ENCODE peak calls at places on chromosomes 5 and 9, in six cellular contexts. Y, A, P, N, V and H are unnamed samples.

GRCh38 chr9:137971477-137972138 is 94.0 kb downstream of the CACNA1B start:
- DNase-seq in Y (no peak), A (no peak), P (no peak), N (no peak), V (peak; percentile 41), H (no peak)

GRCh38 chr5:17910318-17910717 is 276.1 kb downstream of the TAF11L14 start:
- DNase-seq in Y (no peak), A (no peak), P (peak; percentile 60), N (no peak), V (no peak), H (no peak)

GRCh38 chr5:1137567-1138444 is 25.9 kb upstream of the SLC12A7 start:
- DNase-seq in Y (peak; percentile 53), A (no peak), P (no peak), N (no peak), V (no peak), H (no peak)

GRCh38 chr9:28435456-28435855 is 862.2 kb upstream of the C9orf72 start:
- DNase-seq in Y (no peak), A (no peak), P (no peak), N (no peak), V (no peak), H (no peak)

GRCh38 chr9:86983260-86984255 is 36.3 kb upstream of the GAS1 start:
- DNase-seq in Y (peak; percentile 20), A (no peak), P (no peak), N (peak; percentile 4), V (no peak), H (no peak)

GRCh38 chr5:73230264-73231244 is 57.6 kb downstream of the TMEM174 start:
- DNase-seq in Y (no peak), A (no peak), P (no peak), N (no peak), V (no peak), H (no peak)

GRCh38 chr9:94922691-94923107 is 196.2 kb downstream of the AOPEP start:
- DNase-seq in Y (no peak), A (no peak), P (no peak), N (no peak), V (no peak), H (no peak)

GRCh38 chr9:4836676-4837075 is 43.9 kb downstream of the RCL1 start:
- DNase-seq in Y (no peak), A (no peak), P (no peak), N (no peak), V (no peak), H (no peak)

GRCh38 chr5:157731272-157732129 is at the start of gene THG1L:
- DNase-seq in Y (peak; percentile 99), A (peak; percentile 99), P (peak; percentile 89), N (peak; percentile 97), V (peak; percentile 99), H (peak; percentile 97)

GRCh38 chr5:2415678-2416077 is 335.8 kb downstream of the IRX2 start:
- DNase-seq in Y (no peak), A (no peak), P (no peak), N (no peak), V (no peak), H (no peak)

GRCh38 chr5:141149812-141150211 is at the start of gene PCDHB6:
- DNase-seq in Y (no peak), A (peak; percentile 66), P (no peak), N (no peak), V (no peak), H (peak; percentile 43)

GRCh38 chr9:107691649-107692048 is 202.1 kb upstream of the KLF4 start:
- DNase-seq in Y (no peak), A (no peak), P (no peak), N (no peak), V (no peak), H (no peak)

GRCh38 chr5:34499001-34499734 is 157.0 kb upstream of the RAI14 start:
- DNase-seq in Y (peak; percentile 27), A (no peak), P (peak; percentile 8), N (no peak), V (no peak), H (no peak)

GRCh38 chr5:144191998-144192397 is 21.3 kb downstream of the KCTD16 start:
- DNase-seq in Y (no peak), A (no peak), P (peak; percentile 83), N (peak; percentile 59), V (no peak), H (peak; percentile 57)

GRCh38 chr5:52725065-52725746 is 62.5 kb upstream of the ITGA1 start:
- DNase-seq in Y (peak; percentile 75), A (peak; percentile 12), P (peak; percentile 62), N (no peak), V (no peak), H (peak; percentile 26)

GRCh38 chr5:16144416-16144815 is 35.2 kb downstream of the MARCHF11 start:
- DNase-seq in Y (no peak), A (no peak), P (no peak), N (no peak), V (no peak), H (no peak)

GRCh38 chr5:54180616-54181015 is 129.8 kb downstream of the ARL15 start:
- DNase-seq in Y (no peak), A (no peak), P (no peak), N (no peak), V (no peak), H (no peak)

GRCh38 chr5:145775411-145775810 is 59.7 kb downstream of the PRELID2 start:
- DNase-seq in Y (no peak), A (no peak), P (no peak), N (no peak), V (no peak), H (no peak)